ENCODE peak calls at places on chromosomes 12 and 14, in four cellular contexts. D, P, S and J are unnamed samples.

GRCh38 chr14:90880282-90880681 is 64.1 kb upstream of the TTC7B start:
- DNase-seq in D (no peak), P (no peak), S (no peak), J (no peak)

GRCh38 chr12:58306266-58306995 is 365.1 kb downstream of the ATP23 start:
- DNase-seq in D (no peak), P (no peak), S (no peak), J (no peak)

GRCh38 chr12:7100239-7100638 is 8.0 kb upstream of the C1R start:
- DNase-seq in D (no peak), P (no peak), S (no peak), J (no peak)

GRCh38 chr12:119178544-119179334 is at the start of gene HSPB8:
- DNase-seq in D (peak), P (peak), S (no peak), J (no peak)

GRCh38 chr14:28756896-28757570 is 9.6 kb upstream of the FOXG1 start:
- DNase-seq in D (peak), P (no peak), S (no peak), J (no peak)

GRCh38 chr12:129049917-129050316 is 196.6 kb downstream of the GLT1D1 start:
- DNase-seq in D (no peak), P (peak), S (no peak), J (no peak)

GRCh38 chr14:59161571-59162175 is 26.8 kb upstream of the DAAM1 start:
- DNase-seq in D (no peak), P (no peak), S (no peak), J (no peak)

GRCh38 chr12:117559978-117560377 is 198.6 kb upstream of the NOS1 start:
- DNase-seq in D (no peak), P (no peak), S (no peak), J (no peak)

GRCh38 chr12:85036736-85037135 is 585 bp downstream of the LRRIQ1 start:
- DNase-seq in D (no peak), P (no peak), S (no peak), J (no peak)

GRCh38 chr12:51951843-51952722 is 584 bp downstream of the ACVR1B start:
- DNase-seq in D (peak), P (peak), S (no peak), J (no peak)

GRCh38 chr12:22014783-22015144 is 31.3 kb upstream of the CMAS start:
- DNase-seq in D (no peak), P (no peak), S (no peak), J (no peak)

GRCh38 chr12:70985850-70986249 is 65.3 kb upstream of the PTPRR start:
- DNase-seq in D (no peak), P (no peak), S (no peak), J (no peak)

GRCh38 chr12:43826681-43827458 is 9.0 kb upstream of the TMEM117 start:
- DNase-seq in D (no peak), P (no peak), S (no peak), J (no peak)

GRCh38 chr14:61438497-61438859 is 117.1 kb downstream of the PRKCH start:
- DNase-seq in D (no peak), P (no peak), S (peak), J (no peak)

GRCh38 chr14:23149745-23150144 is 30.7 kb upstream of the CEBPE start:
- DNase-seq in D (no peak), P (no peak), S (no peak), J (no peak)

GRCh38 chr12:67648306-67649164 is at the start of gene DYRK2:
- DNase-seq in D (peak), P (peak), S (no peak), J (peak)

GRCh38 chr14:23481362-23481970 is 12.0 kb downstream of the NGDN start:
- DNase-seq in D (no peak), P (peak), S (no peak), J (no peak)

GRCh38 chr12:68978678-68979077 is 45.7 kb upstream of the CPM start:
- DNase-seq in D (no peak), P (no peak), S (no peak), J (no peak)

GRCh38 chr14:76929927-76930326 is 98.6 kb downstream of the IRF2BPL start:
- DNase-seq in D (no peak), P (peak), S (no peak), J (no peak)

GRCh38 chr12:105237671-105238070 is 1.7 kb upstream of the APPL2 start:
- DNase-seq in D (no peak), P (no peak), S (no peak), J (no peak)

GRCh38 chr12:87439990-87440827 is 589.0 kb downstream of the C12orf50 start:
- DNase-seq in D (no peak), P (no peak), S (no peak), J (no peak)

GRCh38 chr12:104748790-104749189 is 209.3 kb downstream of the SLC41A2 start:
- DNase-seq in D (no peak), P (no peak), S (no peak), J (no peak)

GRCh38 chr12:116540617-116541152 is 18.5 kb upstream of the MAP1LC3B2 start:
- DNase-seq in D (no peak), P (no peak), S (no peak), J (no peak)

GRCh38 chr12:99810718-99811593 is 163.4 kb downstream of the GARIN6 start:
- DNase-seq in D (peak), P (no peak), S (no peak), J (no peak)

GRCh38 chr12:5295151-5295550 is 136.8 kb upstream of the NTF3 start:
- DNase-seq in D (no peak), P (no peak), S (no peak), J (no peak)

GRCh38 chr12:76470028-76470939 is 89.3 kb downstream of the OSBPL8 start:
- DNase-seq in D (peak), P (peak), S (peak), J (no peak)

GRCh38 chr12:99732121-99732520 is 84.6 kb downstream of the GARIN6 start:
- DNase-seq in D (no peak), P (no peak), S (no peak), J (no peak)

GRCh38 chr14:84767434-84767833 is 762.5 kb upstream of the FLRT2 start:
- DNase-seq in D (no peak), P (no peak), S (no peak), J (no peak)

GRCh38 chr12:5343711-5344110 is 88.2 kb upstream of the NTF3 start:
- DNase-seq in D (no peak), P (no peak), S (no peak), J (no peak)

GRCh38 chr14:53953002-53953827 is 3.4 kb downstream of the BMP4 start:
- DNase-seq in D (peak), P (peak), S (no peak), J (no peak)

GRCh38 chr12:31752450-31752849 is 23.6 kb upstream of the AMN1 start:
- DNase-seq in D (peak), P (no peak), S (no peak), J (no peak)

GRCh38 chr12:88207921-88208640 is 66.0 kb downstream of the TMTC3 start:
- DNase-seq in D (no peak), P (no peak), S (no peak), J (no peak)

GRCh38 chr12:121673013-121673441 is 3.6 kb upstream of the MORN3 start:
- DNase-seq in D (peak), P (peak), S (no peak), J (no peak)

GRCh38 chr14:100540141-100540925 is 46.9 kb downstream of the BEGAIN start:
- DNase-seq in D (peak), P (peak), S (no peak), J (peak)

GRCh38 chr14:90439874-90440442 is 43.1 kb downstream of the CALM1 start:
- DNase-seq in D (no peak), P (no peak), S (no peak), J (no peak)

GRCh38 chr12:4107436-4107878 is 166.1 kb upstream of the CCND2 start:
- DNase-seq in D (peak), P (peak), S (peak), J (peak)
- TF ChIP-seq NRF1 in D (no peak), P (no peak), S (no peak), J (no peak)

DNA sequence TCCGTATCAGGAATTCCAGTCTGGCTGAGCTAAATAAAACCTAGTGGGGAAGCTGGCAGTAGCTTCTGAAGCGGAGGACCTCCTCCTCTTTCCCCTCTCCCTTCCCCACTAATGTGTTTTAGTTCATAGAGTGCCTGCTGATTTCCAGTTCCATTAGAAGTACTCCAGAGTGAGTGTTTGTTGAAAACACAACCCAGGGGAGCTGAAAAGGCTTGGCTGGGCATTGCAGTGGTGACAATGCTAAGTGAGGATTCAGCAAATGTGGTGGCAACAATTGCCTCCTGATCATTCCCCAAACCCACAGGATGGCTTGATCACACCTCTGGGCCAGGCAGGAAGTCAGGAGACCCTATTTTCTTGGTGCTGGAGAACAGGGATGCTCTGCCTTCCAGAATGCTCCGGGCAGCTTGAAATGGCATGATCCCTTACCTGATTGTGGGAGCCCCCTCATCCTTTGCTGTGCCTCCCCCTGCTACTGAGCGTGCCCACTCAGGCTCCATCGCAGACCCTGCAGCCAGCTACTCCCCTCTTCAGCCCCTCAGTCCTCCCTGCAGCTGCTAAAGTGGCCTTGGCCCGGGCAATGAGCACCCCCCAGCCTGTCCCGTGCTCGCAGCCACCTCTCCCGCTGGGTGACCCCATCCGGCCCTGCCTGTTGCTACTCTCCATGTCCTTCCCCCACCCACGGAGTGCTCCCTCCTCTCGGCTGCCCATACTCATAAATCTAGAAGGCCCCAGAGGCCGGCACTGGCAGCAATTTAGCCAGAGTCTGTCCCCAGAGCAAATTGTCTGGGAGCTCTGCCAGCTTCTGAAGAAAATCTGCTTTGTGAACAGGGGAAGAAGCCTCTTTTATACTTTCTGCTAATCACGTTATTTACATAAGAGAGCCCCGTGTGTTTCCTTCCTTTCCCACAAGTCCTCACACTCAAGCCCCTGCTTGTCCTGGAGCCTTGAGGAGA is 143.9 kb upstream of the FRMD6 start:
- DNase-seq in D (peak), P (no peak), S (no peak), J (no peak)
- TF ChIP-seq NRF1 in D (no peak), P (no peak), S (no peak), J (no peak)

GRCh38 chr12:56541610-56542009 is 20.0 kb downstream of the RBMS2 start:
- DNase-seq in D (no peak), P (no peak), S (no peak), J (no peak)

GRCh38 chr12:56545023-56545604 is 23.5 kb downstream of the RBMS2 start:
- DNase-seq in D (no peak), P (no peak), S (no peak), J (no peak)

GRCh38 chr12:56546680-56547079 is 25.1 kb downstream of the RBMS2 start:
- DNase-seq in D (no peak), P (no peak), S (no peak), J (no peak)

DNA sequence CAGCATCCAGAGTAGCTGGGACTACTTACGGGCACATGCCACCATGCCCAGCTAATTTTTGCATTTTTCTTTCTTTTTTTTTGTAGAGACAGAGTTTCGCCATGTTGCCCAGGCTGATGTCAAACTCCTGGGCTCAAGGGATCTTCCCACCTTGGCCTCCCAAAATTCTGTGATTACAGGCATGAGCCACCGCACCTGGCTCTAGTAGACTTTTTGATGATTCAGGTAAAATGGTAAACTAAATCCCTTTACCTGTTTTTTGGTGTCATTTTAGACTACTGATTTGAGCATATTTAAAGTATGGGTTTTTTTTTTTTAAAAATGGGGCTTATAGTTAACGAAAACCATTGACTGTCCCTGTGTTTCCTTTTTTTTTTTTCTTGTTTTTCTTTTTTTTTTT is 20.5 kb downstream of the RBMS2 start:
- DNase-seq in D (no peak), P (no peak), S (no peak), J (no peak)
- TF ChIP-seq NRF1 in D (no peak), P (no peak), S (no peak), J (no peak)

GRCh38 chr14:96011131-96011530 is 28.0 kb upstream of the C14orf132 start:
- DNase-seq in D (no peak), P (no peak), S (no peak), J (no peak)
- TF ChIP-seq NRF1 in D (no peak), P (no peak), S (no peak), J (no peak)

GRCh38 chr12:13374783-13375182 is 178.3 kb downstream of the EMP1 start:
- DNase-seq in D (no peak), P (no peak), S (no peak), J (peak)
- TF ChIP-seq NRF1 in D (no peak), P (no peak), S (no peak), J (no peak)

GRCh38 chr12:112386726-112387125 is 4.5 kb upstream of the HECTD4 start:
- DNase-seq in D (no peak), P (peak), S (no peak), J (no peak)
- TF ChIP-seq NRF1 in D (no peak), P (no peak), S (no peak), J (no peak)

DNA sequence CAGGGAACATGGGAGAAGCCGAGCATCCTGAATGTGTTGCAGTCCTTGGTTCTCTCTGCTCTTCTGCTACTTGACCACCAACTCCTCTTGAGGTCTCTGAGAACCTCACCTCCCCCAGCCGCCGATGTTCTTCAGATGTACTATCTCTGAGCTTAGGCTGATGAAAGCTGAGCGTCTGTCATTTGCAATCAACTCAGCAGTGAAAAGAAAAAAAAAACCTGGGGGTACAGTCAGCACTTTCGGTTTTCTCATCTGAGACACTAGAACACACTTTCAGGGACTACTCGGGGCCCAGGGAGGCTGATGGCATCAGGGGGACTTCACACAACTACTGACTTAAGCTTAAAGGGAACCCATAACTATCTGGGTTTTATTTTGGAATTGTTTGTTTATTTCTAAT is 9.6 kb upstream of the FLVCR2 start:
- DNase-seq in D (no peak), P (no peak), S (no peak), J (no peak)
- TF ChIP-seq NRF1 in D (no peak), P (no peak), S (no peak), J (no peak)

GRCh38 chr14:50666772-50667490 is 1.2 kb downstream of the SAV1 start:
- DNase-seq in D (peak), P (no peak), S (no peak), J (no peak)
- TF ChIP-seq NRF1 in D (no peak), P (no peak), S (no peak), J (no peak)

GRCh38 chr14:56268039-56268438 is 149.8 kb downstream of the PELI2 start:
- DNase-seq in D (no peak), P (no peak), S (no peak), J (no peak)
- TF ChIP-seq NRF1 in D (no peak), P (no peak), S (no peak), J (no peak)